ENCODE peak calls at places on chromosomes 12 and 14, in ten cellular contexts. I is LoVo; Y is glutamatergic neuron; G is activated T-helper 9 cell treated with anti-CD3 and anti-CD28 coated beads, Interleukin-2, amount 50 U/mL, for 16 hours; T is stimulated activated CD4-positive, alpha-beta T cell treated with anti-CD3 and anti-CD28 coated beads, Interleukin-2, amount 100 ng/mL, for 48 hours; O is GM03348; K is NCI-H1417; E is iPS DF 19.7; W is left ventricle myocardium inferior; V is ELF-1. N is an unnamed sample.

GRCh38 chr12:76413121-76413520 is 64.9 kb upstream of the BBS10 start:
- DNase-seq in O (no peak), T (no peak), K (no peak), W (no peak), Y (no peak), V (no peak), E (no peak), I (no peak), G (no peak), N (no peak)

GRCh38 chr12:89183985-89184435 is 168.3 kb downstream of the DUSP6 start:
- DNase-seq in T (no peak), V (no peak), I (no peak), G (no peak), K (no peak), Y (no peak), O (peak; percentile 70), W (peak; percentile 41), E (no peak), N (no peak)

GRCh38 chr12:3077572-3078081 is 448 bp downstream of the TSPAN9 start:
- DNase-seq in Y (peak; percentile 47), T (no peak), E (no peak), K (no peak), G (no peak), V (no peak), W (peak; percentile 47), O (peak; percentile 40), I (no peak), N (no peak)

GRCh38 chr12:120892265-120892664 is 11.9 kb downstream of the SPPL3 start:
- DNase-seq in V (no peak), G (no peak), T (no peak), K (no peak), W (no peak), E (no peak), O (no peak), I (no peak), Y (no peak), N (no peak)

GRCh38 chr12:71300772-71301675 is 138.6 kb upstream of the LGR5 start:
- DNase-seq in T (no peak), V (no peak), W (no peak), G (no peak), I (no peak), Y (no peak), K (no peak), O (no peak), E (no peak), N (peak; percentile 25)

GRCh38 chr12:108949976-108950375 is 70.1 kb downstream of the DAO start:
- DNase-seq in I (no peak), E (no peak), K (no peak), V (no peak), O (no peak), G (no peak), T (no peak), Y (no peak), W (no peak), N (no peak)

GRCh38 chr12:51819851-51820720 is 28.4 kb downstream of the FIGNL2 start:
- DNase-seq in T (no peak), E (no peak), K (peak; percentile 78), V (no peak), O (peak; percentile 74), W (peak; percentile 36), I (no peak), Y (no peak), G (peak; percentile 16), N (no peak)

GRCh38 chr14:70008457-70008856 is 129.2 kb downstream of the SMOC1 start:
- DNase-seq in Y (no peak), I (no peak), K (peak; percentile 52), T (no peak), G (no peak), W (no peak), V (no peak), O (no peak), E (no peak), N (no peak)

GRCh38 chr12:62919827-62920226 is 15.1 kb downstream of the PPM1H start:
- DNase-seq in V (no peak), I (peak; percentile 58), O (peak; percentile 28), W (no peak), E (no peak), G (no peak), T (no peak), K (peak; percentile 53), Y (no peak), N (no peak)

GRCh38 chr14:78048120-78048519 is 122.1 kb upstream of the NRXN3 start:
- DNase-seq in T (no peak), E (no peak), O (no peak), Y (no peak), I (no peak), W (no peak), G (no peak), V (no peak), K (no peak), N (peak; percentile 24)

GRCh38 chr12:77402726-77403125 is 337.4 kb upstream of the E2F7 start:
- DNase-seq in W (no peak), O (peak; percentile 59), K (peak; percentile 51), T (no peak), Y (no peak), I (peak; percentile 21), G (no peak), V (no peak), E (no peak), N (no peak)

GRCh38 chr14:24392327-24393098 is 6.3 kb upstream of the NYNRIN start:
- DNase-seq in V (no peak), I (peak; percentile 77), T (no peak), Y (no peak), K (no peak), E (no peak), G (no peak), W (no peak), O (peak; percentile 53), N (no peak)

GRCh38 chr12:15151141-15152091 is 69.8 kb downstream of the RERG start:
- DNase-seq in G (no peak), K (peak; percentile 39), V (no peak), O (peak; percentile 10), W (no peak), I (peak; percentile 52), Y (no peak), T (no peak), E (no peak), N (no peak)

GRCh38 chr12:32198555-32198954 is 91.9 kb downstream of the BICD1 start:
- DNase-seq in K (no peak), T (no peak), Y (no peak), V (no peak), G (no peak), I (no peak), E (no peak), W (no peak), O (peak; percentile 8), N (no peak)

GRCh38 chr12:26736563-26737486 is 96.2 kb downstream of the ITPR2 start:
- DNase-seq in K (no peak), W (no peak), Y (no peak), I (no peak), O (no peak), V (no peak), E (no peak), G (no peak), T (no peak), N (no peak)